ENCODE peak calls at places on chromosomes 16 and 17, in four cellular contexts. W, E, I and Q are unnamed samples.
A peak's percentile ranks its signal among the peaks of the same experiment; 100 is the strongest.

GRCh38 chr17:11969565-11969964 is 27.7 kb downstream of the ZNF18 start:
- DNase-seq in W (no peak), E (no peak), I (no peak), Q (no peak)

GRCh38 chr17:12691173-12691572 is 25.5 kb downstream of the MYOCD start:
- DNase-seq in W (no peak), E (no peak), I (no peak), Q (peak; percentile 32)

GRCh38 chr17:248337-249235 is 67.1 kb upstream of the DOC2B start:
- DNase-seq in W (no peak), E (no peak), I (no peak), Q (no peak)

GRCh38 chr16:57513371-57514102 is 22.8 kb downstream of the CCDC102A start:
- DNase-seq in W (no peak), E (no peak), I (no peak), Q (peak; percentile 77)

GRCh38 chr16:69613283-69614154 is 47.8 kb downstream of the NFAT5 start:
- DNase-seq in W (no peak), E (no peak), I (no peak), Q (peak; percentile 26)

GRCh38 chr16:68117884-68118283 is 32.7 kb downstream of the NFATC3 start:
- DNase-seq in W (no peak), E (no peak), I (no peak), Q (no peak)

GRCh38 chr16:754208-755097 is 6.1 kb upstream of the MSLN start:
- DNase-seq in W (no peak), E (no peak), I (no peak), Q (no peak)

GRCh38 chr17:37614391-37614790 is 5.2 kb upstream of the SYNRG start:
- DNase-seq in W (no peak), E (no peak), I (no peak), Q (peak; percentile 81)

GRCh38 chr17:43766413-43767052 is 7.9 kb upstream of the SOST start:
- DNase-seq in W (no peak), E (peak; percentile 68), I (peak; percentile 68), Q (peak; percentile 54)

GRCh38 chr16:86044241-86044671 is 145.3 kb downstream of the IRF8 start:
- DNase-seq in W (peak; percentile 46), E (peak; percentile 38), I (peak; percentile 86), Q (peak; percentile 59)

GRCh38 chr17:40251576-40251975 is 32.5 kb downstream of the WIPF2 start:
- DNase-seq in W (no peak), E (no peak), I (no peak), Q (peak; percentile 92)

GRCh38 chr16:85822145-85822544 is 22.6 kb downstream of the COX4I1 start:
- DNase-seq in W (no peak), E (no peak), I (no peak), Q (peak; percentile 7)

GRCh38 chr16:66382966-66383299 is 16.4 kb downstream of the CDH5 start:
- DNase-seq in W (no peak), E (no peak), I (no peak), Q (peak; percentile 80)

GRCh38 chr17:7557147-7557764 is 1.3 kb upstream of the TNFSF13 start:
- DNase-seq in W (no peak), E (no peak), I (peak; percentile 74), Q (no peak)

GRCh38 chr17:17675416-17675815 is 5.8 kb upstream of the RAI1 start:
- DNase-seq in W (no peak), E (no peak), I (no peak), Q (no peak)

GRCh38 chr16:17331071-17331521 is 139.7 kb downstream of the XYLT1 start:
- DNase-seq in W (no peak), E (no peak), I (no peak), Q (no peak)

GRCh38 chr17:67606471-67606870 is 111.3 kb upstream of the NOL11 start:
- DNase-seq in W (no peak), E (no peak), I (no peak), Q (no peak)

GRCh38 chr17:59786536-59787319 is 79.3 kb downstream of the VMP1 start:
- DNase-seq in W (peak; percentile 29), E (no peak), I (peak; percentile 62), Q (peak; percentile 100)

GRCh38 chr17:76063880-76064546 is 8.3 kb downstream of the SRP68 start:
- DNase-seq in W (no peak), E (no peak), I (no peak), Q (no peak)

GRCh38 chr16:73059779-73060178 is 11.9 kb upstream of the ZFHX3 start:
- DNase-seq in W (no peak), E (no peak), I (no peak), Q (no peak)

GRCh38 chr16:24482681-24483202 is 56.6 kb upstream of the RBBP6 start:
- DNase-seq in W (peak; percentile 29), E (peak; percentile 29), I (peak; percentile 62), Q (no peak)

GRCh38 chr16:4182581-4183257 is 59.2 kb downstream of the SRL start:
- DNase-seq in W (no peak), E (no peak), I (no peak), Q (no peak)

GRCh38 chr16:60945225-60945624 is 1091.0 kb downstream of the CDH8 start:
- DNase-seq in W (peak; percentile 1), E (peak; percentile 55), I (peak; percentile 53), Q (no peak)

GRCh38 chr17:44792276-44792675 is 33.5 kb downstream of the ADAM11 start:
- DNase-seq in W (no peak), E (no peak), I (no peak), Q (peak; percentile 70)

GRCh38 chr16:10543231-10543630 is 37.2 kb downstream of the EMP2 start:
- DNase-seq in W (no peak), E (no peak), I (no peak), Q (no peak)

GRCh38 chr17:15744885-15745284 is 12.8 kb downstream of the TBC1D26 start:
- DNase-seq in W (no peak), E (no peak), I (peak; percentile 45), Q (no peak)

GRCh38 chr16:6111390-6111789 is 1013.8 kb upstream of the EEF2KMT start:
- DNase-seq in W (no peak), E (no peak), I (no peak), Q (no peak)

GRCh38 chr17:76688165-76688622 is 22.6 kb downstream of the MXRA7 start:
- DNase-seq in W (no peak), E (no peak), I (no peak), Q (no peak)

GRCh38 chr17:33647976-33648375 is 354.9 kb upstream of the ASIC2 start:
- DNase-seq in W (no peak), E (peak; percentile 11), I (peak; percentile 51), Q (peak; percentile 37)

GRCh38 chr17:60280673-60281072 is 111.3 kb downstream of the USP32 start:
- DNase-seq in W (no peak), E (no peak), I (no peak), Q (no peak)

GRCh38 chr17:78969865-78970264 is 9.9 kb downstream of the LGALS3BP start:
- DNase-seq in W (no peak), E (no peak), I (no peak), Q (no peak)

DNA sequence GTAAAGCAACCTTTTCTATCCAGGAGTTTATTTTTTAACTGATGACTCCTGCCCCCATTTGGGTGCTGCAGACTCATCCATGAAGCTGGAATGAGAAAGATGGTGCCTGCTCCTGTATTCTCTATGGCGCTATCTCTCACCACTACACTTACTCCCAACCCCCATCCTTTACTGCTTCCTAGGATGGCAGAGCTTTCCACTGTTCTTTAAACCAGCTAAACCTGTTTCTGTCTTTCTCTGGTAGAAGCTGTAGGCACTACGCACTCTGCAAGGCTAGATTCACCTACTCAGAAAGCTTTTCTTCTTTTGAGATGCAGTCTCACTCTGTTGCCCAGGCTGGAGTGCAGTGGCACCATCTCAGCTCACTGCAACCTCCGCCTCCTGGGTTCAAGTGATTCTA is 47.0 kb downstream of the ADAMTS18 start:
- DNase-seq in W (no peak), E (no peak), I (no peak), Q (no peak)
- H4K91ac ChIP-seq in W (no peak overlapping the region), E (no peak overlapping the region), I (no peak overlapping the region), Q (no peak overlapping the region)

GRCh38 chr17:5464717-5465507 is 3.9 kb downstream of the DHX33 start:
- DNase-seq in W (no peak), E (no peak), I (no peak), Q (no peak)
- H2BK12ac ChIP-seq in W (no peak overlapping the region), E (no peak overlapping the region), I (no peak overlapping the region), Q (no peak overlapping the region)

GRCh38 chr17:66432558-66432957 is 130.1 kb downstream of the PRKCA start:
- DNase-seq in W (no peak), E (no peak), I (no peak), Q (no peak)
- H4K91ac ChIP-seq in W (no peak overlapping the region), E (no peak overlapping the region), I (no peak overlapping the region), Q (no peak overlapping the region)

DNA sequence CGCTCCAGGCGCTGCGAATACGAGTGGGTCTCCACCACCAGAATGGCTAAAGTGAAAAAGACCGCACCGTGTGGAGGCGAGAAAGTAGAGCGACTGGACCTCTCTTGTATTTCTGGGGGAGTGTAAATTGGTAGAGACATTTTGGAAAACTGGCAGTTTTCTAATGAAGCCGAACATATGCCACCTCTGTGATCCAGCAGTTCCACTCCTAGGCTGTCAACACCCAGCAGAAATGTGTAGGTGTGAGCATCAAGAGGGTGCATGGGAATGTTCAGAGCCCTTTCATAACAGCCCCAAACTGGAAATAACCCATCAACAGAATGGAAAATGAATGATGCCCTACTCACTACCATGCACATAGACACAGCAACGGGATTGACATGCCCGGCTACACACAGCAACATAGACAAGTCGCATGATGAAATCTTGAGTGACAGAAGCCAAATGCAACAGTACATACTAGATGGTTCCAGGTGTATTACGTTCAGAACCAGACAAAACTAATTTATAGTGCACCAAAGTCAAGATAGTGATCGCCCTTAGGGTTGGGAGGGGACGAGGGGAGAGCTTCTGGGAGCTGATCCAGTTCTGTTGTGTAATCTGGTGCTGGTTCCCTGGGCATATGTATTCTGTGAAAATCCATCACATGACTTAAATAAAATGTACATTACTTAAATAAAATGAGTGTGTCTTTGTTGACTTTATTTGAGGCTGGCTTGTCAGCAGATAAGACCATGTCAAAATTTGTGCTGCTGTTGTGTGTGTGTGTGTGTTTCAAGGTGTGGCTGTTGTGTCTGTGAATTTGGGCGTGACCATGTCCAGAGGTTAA is 877 bp upstream of the BCL7C start:
- DNase-seq in W (no peak), E (no peak), I (no peak), Q (peak; percentile 3)
- H2BK12ac ChIP-seq in W (peak overlapping the region; percentile 100), E (no peak overlapping the region), I (no peak overlapping the region), Q (peak overlapping the region; percentile 50)